ENCODE peak calls at places on chromosomes 5 and 9, in four cellular contexts. One of them, this sample, is unnamed.
A peak's percentile ranks its signal among the peaks of the same experiment; 100 is the strongest.

GRCh38 chr5:89090021-89090420 is 207.0 kb upstream of the MEF2C start:
- DNase-seq in uterus: no peak
- DNase-seq in small intestine: no peak
- DNase-seq in fibroblast of lung: no peak
- DNase-seq in this sample: no peak

GRCh38 chr5:130616161-130616560 is 548.9 kb downstream of the HINT1 start:
- DNase-seq in small intestine: no peak
- DNase-seq in uterus: no peak
- DNase-seq in fibroblast of lung: no peak
- DNase-seq in this sample: no peak

GRCh38 chr5:176742246-176743105 is 67.9 kb upstream of the UNC5A start:
- DNase-seq in fibroblast of lung: no peak
- DNase-seq in small intestine: no peak
- DNase-seq in uterus: no peak
- DNase-seq in this sample: no peak

GRCh38 chr5:21391506-21391905 is 1403.5 kb upstream of the CDH18 start:
- DNase-seq in fibroblast of lung: no peak
- DNase-seq in uterus: no peak
- DNase-seq in small intestine: no peak
- DNase-seq in this sample: no peak

GRCh38 chr5:109589983-109590382 is 99.7 kb upstream of the MAN2A1 start:
- DNase-seq in uterus: no peak
- DNase-seq in fibroblast of lung: no peak
- DNase-seq in small intestine: no peak
- DNase-seq in this sample: no peak

GRCh38 chr5:173498871-173499470 is 117.5 kb downstream of the BOD1 start:
- DNase-seq in small intestine: no peak
- DNase-seq in uterus: no peak
- DNase-seq in fibroblast of lung: no peak
- DNase-seq in this sample: no peak

GRCh38 chr9:15642369-15642962 is 89.6 kb downstream of the CCDC171 start:
- DNase-seq in fibroblast of lung: peak; percentile 75
- DNase-seq in uterus: no peak
- DNase-seq in small intestine: peak; percentile 32
- DNase-seq in this sample: no peak

GRCh38 chr5:163696270-163696887 is 191.0 kb downstream of the MAT2B start:
- DNase-seq in fibroblast of lung: peak; percentile 91
- DNase-seq in small intestine: peak; percentile 73
- DNase-seq in uterus: no peak
- DNase-seq in this sample: no peak

GRCh38 chr9:122383992-122384461 is 13.2 kb downstream of the PTGS1 start:
- DNase-seq in uterus: no peak
- DNase-seq in fibroblast of lung: peak; percentile 42
- DNase-seq in small intestine: no peak
- DNase-seq in this sample: no peak

GRCh38 chr5:57986746-57987145 is 473.1 kb downstream of the PLK2 start:
- DNase-seq in fibroblast of lung: peak; percentile 13
- DNase-seq in small intestine: no peak
- DNase-seq in uterus: no peak
- DNase-seq in this sample: no peak

GRCh38 chr9:123080444-123080843 is 47.0 kb downstream of the GPR21 start:
- DNase-seq in fibroblast of lung: no peak
- DNase-seq in uterus: no peak
- DNase-seq in small intestine: no peak
- DNase-seq in this sample: no peak

GRCh38 chr9:136044971-136045594 is 50.0 kb downstream of the NACC2 start:
- DNase-seq in fibroblast of lung: no peak
- DNase-seq in small intestine: no peak
- DNase-seq in uterus: no peak
- DNase-seq in this sample: no peak

GRCh38 chr5:160547872-160548271 is 126.2 kb downstream of the PTTG1 start:
- DNase-seq in fibroblast of lung: no peak
- DNase-seq in small intestine: no peak
- DNase-seq in uterus: no peak
- DNase-seq in this sample: no peak

GRCh38 chr9:115204827-115205506 is 87.0 kb upstream of the TNC start:
- DNase-seq in fibroblast of lung: peak; percentile 85
- DNase-seq in small intestine: no peak
- DNase-seq in uterus: no peak
- DNase-seq in this sample: no peak

GRCh38 chr5:64838803-64839202 is 70.1 kb downstream of the CWC27 start:
- DNase-seq in small intestine: no peak
- DNase-seq in fibroblast of lung: no peak
- DNase-seq in uterus: no peak
- DNase-seq in this sample: no peak

GRCh38 chr9:108882052-108882888 is 20.2 kb downstream of the ACTL7A start:
- DNase-seq in small intestine: no peak
- DNase-seq in uterus: no peak
- DNase-seq in fibroblast of lung: no peak
- DNase-seq in this sample: no peak

GRCh38 chr5:175894251-175894650 is 22.9 kb downstream of the CPLX2 start:
- DNase-seq in uterus: no peak
- DNase-seq in fibroblast of lung: no peak
- DNase-seq in small intestine: no peak
- DNase-seq in this sample: no peak

GRCh38 chr5:134136771-134137170 is 22.3 kb downstream of the TCF7 start:
- DNase-seq in uterus: peak; percentile 9
- DNase-seq in fibroblast of lung: no peak
- DNase-seq in small intestine: no peak
- DNase-seq in this sample: peak; percentile 3

GRCh38 chr5:109998208-109998607 is 308.5 kb downstream of the MAN2A1 start:
- DNase-seq in fibroblast of lung: no peak
- DNase-seq in uterus: no peak
- DNase-seq in small intestine: no peak
- DNase-seq in this sample: no peak

GRCh38 chr5:72835633-72836032 is 19.2 kb downstream of the TNPO1 start:
- DNase-seq in uterus: no peak
- DNase-seq in fibroblast of lung: no peak
- DNase-seq in small intestine: no peak
- DNase-seq in this sample: no peak

GRCh38 chr5:135391123-135391868 is 7.7 kb downstream of the MACROH2A1 start:
- DNase-seq in fibroblast of lung: peak; percentile 70
- DNase-seq in small intestine: no peak
- DNase-seq in uterus: no peak
- DNase-seq in this sample: no peak

GRCh38 chr5:102956599-102956998 is 163.3 kb downstream of the GIN1 start:
- DNase-seq in fibroblast of lung: no peak
- DNase-seq in small intestine: no peak
- DNase-seq in uterus: no peak
- DNase-seq in this sample: no peak

GRCh38 chr5:60205071-60205470 is 311.5 kb upstream of the PDE4D start:
- DNase-seq in uterus: no peak
- DNase-seq in fibroblast of lung: no peak
- DNase-seq in small intestine: peak; percentile 52
- DNase-seq in this sample: no peak

GRCh38 chr9:72979405-72980100 is 26.7 kb upstream of the ALDH1A1 start:
- DNase-seq in fibroblast of lung: no peak
- DNase-seq in small intestine: peak; percentile 77
- DNase-seq in uterus: no peak
- DNase-seq in this sample: no peak

GRCh38 chr5:157608972-157609565 is 33.5 kb upstream of the ADAM19 start:
- DNase-seq in uterus: no peak
- DNase-seq in fibroblast of lung: no peak
- DNase-seq in small intestine: no peak
- DNase-seq in this sample: no peak

GRCh38 chr9:137679249-137679648 is 60.4 kb downstream of the EHMT1 start:
- DNase-seq in uterus: no peak
- DNase-seq in fibroblast of lung: no peak
- DNase-seq in small intestine: no peak
- DNase-seq in this sample: no peak

GRCh38 chr5:122151640-122152039 is 22.3 kb downstream of the ZNF474 start:
- DNase-seq in fibroblast of lung: peak; percentile 25
- DNase-seq in uterus: no peak
- DNase-seq in small intestine: no peak
- DNase-seq in this sample: no peak

GRCh38 chr9:125755340-125755739 is 8.2 kb downstream of the PBX3 start:
- DNase-seq in fibroblast of lung: no peak
- DNase-seq in uterus: no peak
- DNase-seq in small intestine: no peak
- DNase-seq in this sample: no peak

GRCh38 chr5:123518111-123518510 is 6.1 kb downstream of the CSNK1G3 start:
- DNase-seq in small intestine: peak; percentile 34
- DNase-seq in uterus: no peak
- DNase-seq in fibroblast of lung: no peak
- DNase-seq in this sample: no peak

GRCh38 chr5:150641006-150641570 is 628 bp downstream of the SYNPO start:
- DNase-seq in fibroblast of lung: peak; percentile 49
- DNase-seq in small intestine: no peak
- DNase-seq in uterus: peak; percentile 73
- DNase-seq in this sample: no peak

DNA sequence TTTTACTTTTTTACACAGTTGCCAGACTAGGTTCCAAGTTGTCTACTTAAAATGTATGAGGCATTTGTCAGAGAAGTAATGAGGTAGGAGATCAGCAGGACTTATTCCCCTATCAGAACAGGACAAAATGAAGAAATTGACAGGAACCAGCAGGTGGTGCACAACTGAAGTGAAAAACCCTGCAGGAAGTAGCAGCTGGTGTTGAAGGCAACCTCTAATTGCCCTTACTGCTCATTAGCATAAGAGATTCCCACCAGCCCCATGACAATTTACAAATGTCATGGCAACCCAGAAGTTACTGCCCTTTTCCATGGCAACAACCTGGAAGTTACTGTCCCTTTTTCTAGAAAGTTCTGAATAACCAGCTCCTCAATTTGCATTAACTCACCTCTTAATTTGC is 5.4 kb downstream of the PCDHB15 start:
- DNase-seq in fibroblast of lung: no peak
- DNase-seq in uterus: no peak
- DNase-seq in small intestine: no peak
- DNase-seq in this sample: no peak
- H3K9me3 ChIP-seq in fibroblast of lung: no peaks in the 10 kb centered on the region
- H3K9me3 ChIP-seq in uterus: peaks cover 96% of the 10 kb centered on the region
- H3K9me3 ChIP-seq in small intestine: peaks cover 3% of the 10 kb centered on the region
- H3K9me3 ChIP-seq in this sample: peaks cover 32% of the 10 kb centered on the region

GRCh38 chr9:103533318-103533717 is 538.2 kb downstream of the CYLC2 start:
- DNase-seq in uterus: no peak
- DNase-seq in small intestine: no peak
- DNase-seq in fibroblast of lung: no peak
- DNase-seq in this sample: no peak

GRCh38 chr9:103537426-103537825 is 542.3 kb downstream of the CYLC2 start:
- DNase-seq in small intestine: no peak
- DNase-seq in uterus: no peak
- DNase-seq in fibroblast of lung: no peak
- DNase-seq in this sample: no peak
- H3K9me3 ChIP-seq in small intestine: no peaks in the 10 kb centered on the region
- H3K9me3 ChIP-seq in uterus: no peaks in the 10 kb centered on the region
- H3K9me3 ChIP-seq in fibroblast of lung: no peaks in the 10 kb centered on the region
- H3K9me3 ChIP-seq in this sample: no peaks in the 10 kb centered on the region

GRCh38 chr5:141371572-141372475 is 1.8 kb downstream of the PCDHGB3 start:
- DNase-seq in fibroblast of lung: no peak
- DNase-seq in small intestine: no peak
- DNase-seq in uterus: no peak
- DNase-seq in this sample: no peak
- H3K9me3 ChIP-seq in fibroblast of lung: peaks cover 2% of the 10 kb centered on the region
- H3K9me3 ChIP-seq in small intestine: no peaks in the 10 kb centered on the region
- H3K9me3 ChIP-seq in uterus: peaks cover 92% of the 10 kb centered on the region
- H3K9me3 ChIP-seq in this sample: peaks cover 5% of the 10 kb centered on the region

DNA sequence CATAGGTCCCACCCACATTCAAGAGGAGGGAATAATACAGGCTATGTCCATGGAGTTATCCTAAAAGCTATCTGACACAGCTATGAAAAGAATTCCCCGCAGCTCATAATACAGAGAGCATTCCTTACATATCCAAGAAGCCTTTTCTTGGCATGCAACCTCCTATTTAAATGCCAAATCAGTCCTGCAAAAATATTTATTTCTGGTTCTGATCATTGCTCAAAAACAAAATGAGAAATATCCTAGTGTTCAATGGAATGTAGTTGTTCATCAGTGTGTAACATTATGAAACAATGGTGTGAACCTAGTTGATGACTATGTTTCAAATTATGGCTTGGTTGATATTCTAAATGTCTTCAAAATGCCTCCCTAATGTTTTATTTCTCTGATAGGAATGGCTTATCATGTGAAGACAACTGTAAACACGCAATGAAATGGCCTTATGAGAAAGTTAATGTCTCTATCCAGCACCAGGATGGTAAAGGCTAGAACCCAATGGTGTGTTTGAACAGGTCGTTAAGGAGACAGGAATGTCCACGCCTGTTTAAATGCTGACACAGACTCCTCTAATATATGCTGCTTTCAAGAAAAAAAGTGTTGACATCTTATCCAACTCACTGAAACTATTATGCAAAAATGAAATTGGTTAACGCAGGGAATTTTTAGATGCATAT is 126.7 kb upstream of the CDH6 start:
- DNase-seq in small intestine: no peak
- DNase-seq in fibroblast of lung: no peak
- DNase-seq in uterus: no peak
- DNase-seq in this sample: no peak
- H3K9me3 ChIP-seq in small intestine: no peaks in the 10 kb centered on the region
- H3K9me3 ChIP-seq in fibroblast of lung: no peaks in the 10 kb centered on the region
- H3K9me3 ChIP-seq in uterus: no peaks in the 10 kb centered on the region
- H3K9me3 ChIP-seq in this sample: no peaks in the 10 kb centered on the region

DNA sequence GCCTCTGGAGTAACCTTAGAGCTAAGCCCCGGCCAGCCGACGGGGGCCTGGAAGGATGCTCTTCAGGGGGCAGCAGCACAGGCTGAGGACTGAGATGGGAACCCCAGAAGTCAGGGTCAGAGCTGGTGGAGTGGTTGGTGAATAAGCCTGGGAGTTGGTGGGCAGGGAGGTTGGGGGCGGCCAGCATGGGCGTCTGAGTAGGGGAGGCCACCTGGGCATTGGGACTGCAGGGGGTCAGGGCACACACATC is 14.4 kb downstream of the NINJ1 start:
- DNase-seq in fibroblast of lung: no peak
- DNase-seq in uterus: no peak
- DNase-seq in small intestine: no peak
- DNase-seq in this sample: no peak
- H3K9me3 ChIP-seq in fibroblast of lung: no peaks in the 10 kb centered on the region
- H3K9me3 ChIP-seq in uterus: no peaks in the 10 kb centered on the region
- H3K9me3 ChIP-seq in small intestine: no peaks in the 10 kb centered on the region
- H3K9me3 ChIP-seq in this sample: no peaks in the 10 kb centered on the region

DNA sequence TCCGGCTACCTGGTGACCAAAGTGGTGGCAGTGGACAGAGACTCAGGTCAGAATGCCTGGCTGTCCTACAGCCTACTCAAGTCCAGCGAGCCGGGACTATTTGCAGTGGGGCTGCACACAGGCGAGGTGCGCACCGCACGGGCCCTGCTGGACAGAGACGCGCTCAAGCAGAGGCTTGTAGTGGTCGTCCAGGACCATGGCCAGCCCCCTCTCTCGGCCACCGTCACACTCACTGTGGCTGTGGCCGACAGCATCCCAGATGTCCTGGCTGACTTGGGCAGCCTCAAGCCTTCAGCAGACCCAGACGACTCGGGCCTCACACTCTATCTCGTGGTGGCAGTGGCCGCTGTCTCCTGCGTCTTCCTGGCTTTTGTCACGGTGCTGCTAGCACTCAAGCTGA is 2.1 kb downstream of the PCDHGA4 start:
- DNase-seq in fibroblast of lung: no peak
- DNase-seq in small intestine: no peak
- DNase-seq in uterus: no peak
- DNase-seq in this sample: no peak
- H3K9me3 ChIP-seq in fibroblast of lung: no peaks in the 10 kb centered on the region
- H3K9me3 ChIP-seq in small intestine: no peaks in the 10 kb centered on the region
- H3K9me3 ChIP-seq in uterus: peaks cover 79% of the 10 kb centered on the region
- H3K9me3 ChIP-seq in this sample: no peaks in the 10 kb centered on the region